ENCODE peak calls at places on chromosome 22, in ten cellular contexts. V is NAMALWA, F is Daoy, N is RWPE1, J is DMS153, Q is astrocyte, Z is nephron progenitor cell, T is neural crest cell, W is activated gamma-delta T cell, E is AG08395. S is an unnamed sample.

GRCh38 chr22:47380692-47381091 is 618.2 kb downstream of the TBC1D22A start:
- DNase-seq in F (no peak), W (no peak), N (no peak), J (no peak), T (no peak), Q (no peak), V (no peak), Z (no peak), E (no peak), S (no peak)

GRCh38 chr22:45612451-45612901 is 59.2 kb upstream of the ATXN10 start:
- DNase-seq in Z (peak; percentile 19), N (peak; percentile 34), T (no peak), Q (peak; percentile 84), V (no peak), J (peak; percentile 17), W (no peak), E (peak; percentile 71), F (peak; percentile 88), S (no peak)

GRCh38 chr22:29387921-29388758 is at the start of gene AP1B1:
- DNase-seq in E (peak; percentile 98), T (peak; percentile 91), F (peak; percentile 94), V (peak; percentile 96), Z (peak; percentile 95), Q (peak; percentile 75), N (peak; percentile 90), W (peak; percentile 81), J (peak; percentile 89), S (peak; percentile 13)

GRCh38 chr22:33658775-33659174 is 261.5 kb downstream of the LARGE1 start:
- DNase-seq in Z (no peak), J (no peak), W (no peak), Q (no peak), E (peak; percentile 11), V (no peak), T (no peak), N (no peak), F (peak; percentile 21), S (no peak)

GRCh38 chr22:44143117-44143495 is 37.6 kb upstream of the PARVG start:
- DNase-seq in F (no peak), T (no peak), V (no peak), N (no peak), Q (no peak), E (no peak), J (peak; percentile 32), Z (no peak), W (no peak), S (no peak)

GRCh38 chr22:38518620-38519019 is 12.5 kb upstream of the DDX17 start:
- DNase-seq in T (no peak), W (no peak), N (no peak), F (no peak), V (no peak), Q (no peak), Z (no peak), J (no peak), E (no peak), S (no peak)

GRCh38 chr22:20203142-20204099 is 52.6 kb upstream of the CCDC188 start:
- DNase-seq in W (no peak), Q (peak; percentile 20), T (peak; percentile 12), V (no peak), Z (peak; percentile 72), E (peak; percentile 37), J (no peak), F (peak; percentile 62), N (peak; percentile 59), S (no peak)

GRCh38 chr22:25484498-25484897 is 80.0 kb upstream of the GRK3 start:
- DNase-seq in Z (no peak), E (no peak), F (no peak), N (no peak), Q (no peak), T (no peak), V (no peak), W (no peak), J (no peak), S (no peak)

GRCh38 chr22:22882033-22882717 is 5.4 kb upstream of the IGLL5 start:
- DNase-seq in Q (no peak), J (peak; percentile 22), V (no peak), F (peak; percentile 18), W (no peak), N (no peak), Z (no peak), E (no peak), T (no peak), S (no peak)

GRCh38 chr22:30187726-30188407 is 58.7 kb downstream of the LIF start:
- DNase-seq in Q (no peak), F (no peak), N (no peak), W (no peak), E (peak; percentile 18), T (no peak), Z (no peak), V (no peak), J (no peak), S (no peak)

GRCh38 chr22:19740586-19740985 is 17.2 kb downstream of the GP1BB start:
- DNase-seq in W (no peak), Z (no peak), E (no peak), J (no peak), T (no peak), Q (no peak), N (no peak), F (no peak), V (no peak), S (no peak)

GRCh38 chr22:19959043-19959586 is 17.5 kb upstream of the TXNRD2 start:
- DNase-seq in V (no peak), Z (peak; percentile 99), W (no peak), E (peak; percentile 43), T (peak; percentile 83), Q (peak; percentile 64), F (peak; percentile 17), N (no peak), J (no peak), S (no peak)